ENCODE peak calls at places on chromosomes 7 and 10, in five cellular contexts. One of them, this sample, is unnamed.

GRCh38 chr7:26681819-26682418 is 182.5 kb downstream of the SKAP2 start:
- DNase-seq in HepG2: no peak
- DNase-seq in NB4: peak; percentile 57
- DNase-seq in A549: no peak
- DNase-seq in K562: peak; percentile 18
- DNase-seq in this sample: peak; percentile 64

GRCh38 chr10:45373003-45373782 is 823 bp upstream of the ALOX5 start:
- DNase-seq in HepG2: no peak
- DNase-seq in K562: peak; percentile 68
- DNase-seq in NB4: no peak
- DNase-seq in A549: no peak
- DNase-seq in this sample: no peak

GRCh38 chr7:1931951-1932270 is 261.8 kb downstream of the ELFN1 start:
- DNase-seq in A549: no peak
- DNase-seq in K562: no peak
- DNase-seq in HepG2: no peak
- DNase-seq in NB4: no peak
- DNase-seq in this sample: no peak

GRCh38 chr7:96426027-96426426 is 104.1 kb upstream of the SLC25A13 start:
- DNase-seq in HepG2: no peak
- DNase-seq in A549: no peak
- DNase-seq in K562: no peak
- DNase-seq in NB4: no peak
- DNase-seq in this sample: peak; percentile 78

GRCh38 chr10:102240467-102241036 is 760 bp downstream of the PITX3 start:
- DNase-seq in K562: no peak
- DNase-seq in HepG2: no peak
- DNase-seq in NB4: no peak
- DNase-seq in A549: no peak
- DNase-seq in this sample: no peak

GRCh38 chr7:13874783-13875182 is 114.7 kb downstream of the ETV1 start:
- DNase-seq in HepG2: no peak
- DNase-seq in A549: no peak
- DNase-seq in K562: no peak
- DNase-seq in NB4: no peak
- DNase-seq in this sample: no peak

GRCh38 chr10:122567056-122567660 is 6.6 kb downstream of the DMBT1 start:
- DNase-seq in HepG2: no peak
- DNase-seq in A549: no peak
- DNase-seq in K562: peak; percentile 59
- DNase-seq in NB4: peak; percentile 51
- DNase-seq in this sample: peak; percentile 15

GRCh38 chr7:31663072-31663471 is 23.9 kb upstream of the PPP1R17 start:
- DNase-seq in NB4: no peak
- DNase-seq in HepG2: peak; percentile 1
- DNase-seq in A549: peak; percentile 6
- DNase-seq in K562: no peak
- DNase-seq in this sample: no peak

GRCh38 chr10:72898616-72899015 is 5.1 kb downstream of the OIT3 start:
- DNase-seq in NB4: no peak
- DNase-seq in HepG2: no peak
- DNase-seq in K562: no peak
- DNase-seq in A549: no peak
- DNase-seq in this sample: no peak

GRCh38 chr7:23117841-23118240 is 12.3 kb downstream of the KLHL7 start:
- DNase-seq in A549: no peak
- DNase-seq in HepG2: no peak
- DNase-seq in NB4: no peak
- DNase-seq in K562: no peak
- DNase-seq in this sample: no peak

GRCh38 chr7:139758388-139758787 is 19.4 kb downstream of the HIPK2 start:
- DNase-seq in NB4: no peak
- DNase-seq in K562: no peak
- DNase-seq in HepG2: no peak
- DNase-seq in A549: no peak
- DNase-seq in this sample: no peak

GRCh38 chr10:132828681-132829080 is 42.7 kb upstream of the NKX6-2 start:
- DNase-seq in NB4: no peak
- DNase-seq in HepG2: no peak
- DNase-seq in A549: no peak
- DNase-seq in K562: no peak
- DNase-seq in this sample: no peak

GRCh38 chr7:120421151-120421651 is 148.2 kb downstream of the KCND2 start:
- DNase-seq in NB4: no peak
- DNase-seq in K562: no peak
- DNase-seq in HepG2: no peak
- DNase-seq in A549: no peak
- DNase-seq in this sample: no peak

GRCh38 chr7:134996097-134996550 is 9.8 kb downstream of the AGBL3 start:
- DNase-seq in NB4: no peak
- DNase-seq in A549: no peak
- DNase-seq in HepG2: no peak
- DNase-seq in K562: no peak
- DNase-seq in this sample: no peak

GRCh38 chr7:134997214-134997885 is 11.0 kb downstream of the AGBL3 start:
- DNase-seq in K562: no peak
- DNase-seq in HepG2: peak; percentile 98
- DNase-seq in A549: no peak
- DNase-seq in NB4: no peak
- DNase-seq in this sample: no peak

GRCh38 chr7:134999136-134999535 is 12.8 kb downstream of the AGBL3 start:
- DNase-seq in NB4: no peak
- DNase-seq in K562: no peak
- DNase-seq in A549: no peak
- DNase-seq in HepG2: no peak
- DNase-seq in this sample: no peak

DNA sequence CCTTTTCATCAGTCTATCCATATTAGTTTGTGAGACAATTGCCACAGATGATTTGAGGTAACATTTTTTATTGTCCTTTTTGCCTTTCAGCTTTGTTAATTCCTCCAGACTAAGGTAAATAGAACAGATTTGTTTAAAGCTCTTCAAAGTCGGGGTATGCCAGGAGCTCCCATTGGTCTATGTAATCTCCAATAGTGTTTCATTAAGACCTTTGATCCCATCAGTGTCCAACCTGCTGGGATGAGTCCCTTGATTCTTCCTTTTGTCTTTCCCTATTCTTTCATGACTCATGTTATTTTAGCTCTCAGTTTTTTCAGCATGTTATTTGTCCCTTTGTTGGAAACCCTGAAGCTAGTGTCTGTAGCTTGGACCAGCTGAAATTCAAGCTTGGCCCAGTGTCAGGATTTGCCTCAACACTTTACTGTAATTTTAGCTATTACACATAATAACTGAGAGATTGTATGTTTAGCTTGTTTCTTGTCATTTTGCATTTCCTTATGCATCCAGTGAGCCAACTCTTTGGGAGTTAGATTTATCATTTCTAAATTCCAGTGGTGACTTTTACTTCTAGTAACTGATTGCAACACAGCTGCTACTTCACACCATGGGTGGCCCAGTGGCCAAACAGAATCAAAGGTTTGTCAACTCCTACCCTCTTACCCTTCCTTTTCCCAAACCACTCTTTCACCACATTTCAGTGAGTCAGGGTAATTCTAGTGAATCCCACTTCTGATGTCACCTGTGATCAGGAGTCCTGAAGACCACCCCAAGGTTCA is 15.3 kb downstream of the AGBL3 start:
- DNase-seq in HepG2: peak; percentile 34
- DNase-seq in NB4: peak; percentile 21
- DNase-seq in A549: no peak
- DNase-seq in K562: no peak
- DNase-seq in this sample: no peak
- TF ChIP-seq MYC in HepG2: no peak
- TF ChIP-seq MYC in NB4: no peak
- TF ChIP-seq MYC in A549: no peak
- TF ChIP-seq MYC in K562: no peak
- TF ChIP-seq MYC in this sample: no peak

GRCh38 chr10:107873007-107873406 is 708.5 kb upstream of the SORCS1 start:
- DNase-seq in K562: no peak
- DNase-seq in NB4: no peak
- DNase-seq in HepG2: no peak
- DNase-seq in A549: no peak
- DNase-seq in this sample: no peak
- TF ChIP-seq CTCF in K562: no peak
- TF ChIP-seq CTCF in NB4: no peak
- TF ChIP-seq CTCF in HepG2: no peak
- TF ChIP-seq CTCF in A549: no peak
- TF ChIP-seq CTCF in this sample: no peak

GRCh38 chr10:128218161-128218560 is 91.9 kb upstream of the MKI67 start:
- DNase-seq in NB4: no peak
- DNase-seq in A549: no peak
- DNase-seq in HepG2: no peak
- DNase-seq in K562: no peak
- DNase-seq in this sample: no peak
- H3K4me3 ChIP-seq in NB4: no peak overlapping the region
- H3K4me3 ChIP-seq in A549: no peak overlapping the region
- H3K4me3 ChIP-seq in HepG2: no peak overlapping the region
- H3K4me3 ChIP-seq in K562: no peak overlapping the region
- H3K4me3 ChIP-seq in this sample: no peak overlapping the region

GRCh38 chr7:44990520-44991023 is 9.4 kb upstream of the CCM2 start:
- DNase-seq in HepG2: no peak
- DNase-seq in NB4: no peak
- DNase-seq in A549: no peak
- DNase-seq in K562: no peak
- DNase-seq in this sample: peak; percentile 91
- TF ChIP-seq MYC in HepG2: no peak
- TF ChIP-seq MYC in NB4: no peak
- TF ChIP-seq MYC in A549: no peak
- TF ChIP-seq MYC in K562: no peak
- TF ChIP-seq MYC in this sample: no peak

GRCh38 chr10:6217621-6218020 is 14.9 kb downstream of the PFKFB3 start:
- DNase-seq in NB4: no peak
- DNase-seq in K562: no peak
- DNase-seq in HepG2: no peak
- DNase-seq in A549: no peak
- DNase-seq in this sample: peak; percentile 23

GRCh38 chr10:6221192-6221940 is 18.6 kb downstream of the PFKFB3 start:
- DNase-seq in NB4: no peak
- DNase-seq in K562: no peak
- DNase-seq in A549: no peak
- DNase-seq in HepG2: no peak
- DNase-seq in this sample: no peak

GRCh38 chr10:6218692-6219493 is 16.2 kb downstream of the PFKFB3 start:
- DNase-seq in K562: no peak
- DNase-seq in HepG2: no peak
- DNase-seq in A549: no peak
- DNase-seq in NB4: peak; percentile 20
- DNase-seq in this sample: no peak

GRCh38 chr10:6220418-6221191 is 17.9 kb downstream of the PFKFB3 start:
- DNase-seq in K562: no peak
- DNase-seq in NB4: no peak
- DNase-seq in A549: no peak
- DNase-seq in HepG2: no peak
- DNase-seq in this sample: no peak

GRCh38 chr10:6219494-6219836 is 16.7 kb downstream of the PFKFB3 start:
- DNase-seq in A549: no peak
- DNase-seq in HepG2: no peak
- DNase-seq in NB4: no peak
- DNase-seq in K562: no peak
- DNase-seq in this sample: no peak
- TF ChIP-seq CTCF in A549: no peak
- TF ChIP-seq CTCF in HepG2: no peak
- TF ChIP-seq CTCF in NB4: no peak
- TF ChIP-seq CTCF in K562: no peak
- TF ChIP-seq CTCF in this sample: no peak

GRCh38 chr7:88219781-88220747 is at the start of gene SRI:
- DNase-seq in HepG2: no peak
- DNase-seq in A549: peak; percentile 80
- DNase-seq in NB4: peak; percentile 92
- DNase-seq in K562: peak; percentile 93
- DNase-seq in this sample: peak; percentile 88

GRCh38 chr7:88218428-88218745 is 1.5 kb downstream of the SRI start:
- DNase-seq in NB4: no peak
- DNase-seq in A549: no peak
- DNase-seq in K562: no peak
- DNase-seq in HepG2: no peak
- DNase-seq in this sample: no peak

GRCh38 chr7:88218836-88219605 is 817 bp downstream of the SRI start:
- DNase-seq in A549: peak; percentile 25
- DNase-seq in HepG2: no peak
- DNase-seq in K562: peak; percentile 38
- DNase-seq in NB4: peak; percentile 70
- DNase-seq in this sample: peak; percentile 65

GRCh38 chr7:88216276-88216675 is 3.6 kb downstream of the SRI start:
- DNase-seq in HepG2: no peak
- DNase-seq in A549: no peak
- DNase-seq in NB4: no peak
- DNase-seq in K562: no peak
- DNase-seq in this sample: no peak

GRCh38 chr7:88217675-88218427 is 2.0 kb downstream of the SRI start:
- DNase-seq in NB4: peak; percentile 45
- DNase-seq in K562: peak; percentile 29
- DNase-seq in A549: no peak
- DNase-seq in HepG2: no peak
- DNase-seq in this sample: no peak
- H3K4me3 ChIP-seq in NB4: peak overlapping the region; percentile 74
- H3K4me3 ChIP-seq in K562: peak overlapping the region; percentile 89
- H3K4me3 ChIP-seq in A549: no peak overlapping the region
- H3K4me3 ChIP-seq in HepG2: no peak overlapping the region
- H3K4me3 ChIP-seq in this sample: no peak overlapping the region

DNA sequence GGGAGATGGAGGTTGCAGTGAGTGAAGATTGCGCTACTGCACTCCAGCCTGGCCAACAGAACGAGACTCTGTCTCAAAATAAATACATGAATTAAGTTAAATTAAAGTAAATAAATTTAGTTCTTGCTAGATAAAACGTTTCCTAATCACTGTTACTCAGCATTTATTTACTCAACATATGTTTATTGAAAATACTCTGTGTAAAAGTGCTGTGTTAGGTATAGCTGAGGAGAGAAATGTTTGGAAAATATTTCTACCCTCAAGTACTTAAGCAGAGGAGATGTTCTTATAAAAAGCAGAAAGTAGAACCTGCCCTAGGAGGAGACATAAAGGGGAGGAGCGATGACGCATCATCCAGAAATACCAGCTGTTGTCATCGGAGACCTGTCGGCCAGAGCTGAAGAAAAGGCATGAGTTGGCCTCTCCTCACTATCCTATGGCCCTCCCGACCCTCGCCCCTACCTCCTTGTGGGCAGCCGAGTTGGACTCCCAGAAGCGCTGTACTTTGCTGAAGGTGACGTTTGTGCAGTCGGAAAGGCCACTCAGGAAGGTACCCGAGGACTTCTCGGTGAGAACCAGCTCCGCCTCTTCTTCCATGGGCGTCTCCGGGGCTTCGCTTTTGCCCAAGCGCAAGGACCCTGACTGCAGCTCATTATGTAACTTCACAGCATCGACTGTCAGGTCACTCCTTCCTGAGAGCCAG is 1.1 kb downstream of the RRP12 start:
- DNase-seq in HepG2: peak; percentile 56
- DNase-seq in A549: peak; percentile 77
- DNase-seq in NB4: peak; percentile 84
- DNase-seq in K562: peak; percentile 52
- DNase-seq in this sample: peak; percentile 38
- TF ChIP-seq MYC in HepG2: no peak
- TF ChIP-seq MYC in A549: no peak
- TF ChIP-seq MYC in NB4: peak; percentile 18
- TF ChIP-seq MYC in K562: no peak
- TF ChIP-seq MYC in this sample: no peak